ENCODE peak calls at places on chromosomes 5 and 9, in six cellular contexts. X is SK-N-SH, J is H1, P is transverse colon, H is K562, U is upper lobe of left lung. A is an unnamed sample. For H3K36me3, the result is how much of the 10 kb centered on the place peaks cover.

GRCh38 chr9:122777935-122778671 is 10.6 kb upstream of the OR5C1 start:
- DNase-seq in X (no peak), J (no peak), P (no peak), H (no peak), U (no peak), A (no peak)

GRCh38 chr9:81690251-81690851 is 1.0 kb upstream of the TLE1 start:
- DNase-seq in X (no peak), J (no peak), P (peak), H (no peak), U (peak), A (peak)

GRCh38 chr5:168652516-168652915 is 73.3 kb upstream of the PANK3 start:
- DNase-seq in X (no peak), J (no peak), P (no peak), H (no peak), U (no peak), A (no peak)

GRCh38 chr9:4762889-4763521 is 22.0 kb upstream of the AK3 start:
- DNase-seq in X (peak), J (peak), P (peak), H (peak), U (peak), A (no peak)

GRCh38 chr5:123389794-123390193 is 33.4 kb downstream of the CEP120 start:
- DNase-seq in X (no peak), J (no peak), P (no peak), H (no peak), U (no peak), A (no peak)

GRCh38 chr5:36172593-36172992 is 20.7 kb downstream of the SKP2 start:
- DNase-seq in X (no peak), J (no peak), P (no peak), H (no peak), U (no peak), A (no peak)

GRCh38 chr9:121842612-121842978 is 191.2 kb downstream of the DAB2IP start:
- DNase-seq in X (no peak), J (no peak), P (no peak), H (no peak), U (no peak), A (no peak)

GRCh38 chr5:44691811-44692210 is 116.9 kb upstream of the MRPS30 start:
- DNase-seq in X (no peak), J (no peak), P (no peak), H (no peak), U (no peak), A (no peak)

GRCh38 chr9:135218331-135219225 is 131.1 kb downstream of the OLFM1 start:
- DNase-seq in X (peak), J (no peak), P (no peak), H (no peak), U (no peak), A (no peak)

GRCh38 chr5:180969406-180969805 is 19.2 kb upstream of the BTNL3 start:
- DNase-seq in X (no peak), J (no peak), P (no peak), H (no peak), U (no peak), A (no peak)

GRCh38 chr9:70954126-70954525 is 167.3 kb downstream of the TRPM3 start:
- DNase-seq in X (no peak), J (no peak), P (no peak), H (no peak), U (no peak), A (no peak)

GRCh38 chr5:102668220-102668930 is 86.7 kb upstream of the PAM start:
- DNase-seq in X (no peak), J (no peak), P (no peak), H (no peak), U (no peak), A (no peak)

GRCh38 chr5:5009240-5009639 is 130.9 kb upstream of the ADAMTS16 start:
- DNase-seq in X (no peak), J (no peak), P (no peak), H (no peak), U (no peak), A (no peak)

GRCh38 chr5:5011151-5011550 is 129.0 kb upstream of the ADAMTS16 start:
- DNase-seq in X (no peak), J (no peak), P (no peak), H (no peak), U (no peak), A (no peak)

GRCh38 chr5:5006548-5006947 is 133.6 kb upstream of the ADAMTS16 start:
- DNase-seq in X (no peak), J (no peak), P (no peak), H (no peak), U (no peak), A (no peak)

DNA sequence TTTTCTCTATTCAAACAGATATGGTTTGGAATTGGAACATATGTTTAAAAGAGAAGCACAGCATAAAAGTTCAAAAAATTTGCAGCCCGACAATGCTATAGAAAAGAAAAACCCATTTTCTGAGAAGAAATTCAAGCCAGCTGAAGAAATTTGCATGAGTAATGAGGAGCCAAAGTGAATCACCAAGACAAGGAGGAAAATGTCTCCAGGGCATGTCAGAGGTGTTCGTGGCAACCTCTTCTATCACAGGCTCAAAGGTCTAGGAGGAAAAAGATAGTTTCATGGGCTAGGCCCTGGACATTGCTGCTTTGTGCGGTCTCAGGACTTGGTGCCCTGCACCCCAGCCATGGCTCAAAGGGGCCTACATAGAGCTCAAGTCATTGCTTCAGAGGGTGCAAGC is 134.8 kb upstream of the ADAMTS16 start:
- DNase-seq in X (no peak), J (no peak), P (no peak), H (no peak), U (no peak), A (no peak)
- H3K36me3 ChIP-seq in X (under half), J (under half), P (under half), H (under half), U (under half), A (under half)

DNA sequence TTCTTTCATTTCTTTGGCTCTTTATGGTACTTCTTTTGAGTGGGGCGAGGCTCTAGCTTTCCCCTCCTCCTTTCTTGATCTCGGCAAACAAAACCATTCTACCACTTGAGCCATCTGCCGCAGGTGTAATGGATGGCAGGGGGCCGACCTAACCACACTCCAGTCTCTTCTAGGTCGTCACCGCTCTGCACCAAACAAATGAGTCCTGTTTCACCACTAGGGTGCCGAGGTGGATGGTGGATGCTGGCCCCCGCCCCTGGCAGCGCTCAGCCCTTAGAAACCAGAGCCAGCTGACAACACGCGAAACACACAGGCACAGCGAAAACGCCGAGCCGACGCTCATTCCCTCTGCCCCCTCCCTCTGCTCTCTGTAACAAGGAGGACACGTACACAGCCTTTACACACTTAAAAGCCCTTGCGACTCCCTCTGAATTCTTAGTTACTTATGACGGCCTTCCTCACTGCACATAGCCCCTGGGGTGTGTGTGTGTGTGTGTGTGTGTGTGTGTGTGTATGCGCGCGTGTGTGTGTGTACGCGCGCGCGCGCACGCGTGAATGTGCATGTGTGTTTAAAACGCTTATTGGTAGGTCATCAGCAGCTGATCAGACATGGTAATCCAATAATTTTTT is 199.4 kb downstream of the MEF2C start:
- DNase-seq in X (peak), J (peak), P (no peak), H (no peak), U (no peak), A (no peak)
- TF ChIP-seq CTCF in X (peak), J (peak), P (no peak), H (no peak), U (no peak), A (no peak)

DNA sequence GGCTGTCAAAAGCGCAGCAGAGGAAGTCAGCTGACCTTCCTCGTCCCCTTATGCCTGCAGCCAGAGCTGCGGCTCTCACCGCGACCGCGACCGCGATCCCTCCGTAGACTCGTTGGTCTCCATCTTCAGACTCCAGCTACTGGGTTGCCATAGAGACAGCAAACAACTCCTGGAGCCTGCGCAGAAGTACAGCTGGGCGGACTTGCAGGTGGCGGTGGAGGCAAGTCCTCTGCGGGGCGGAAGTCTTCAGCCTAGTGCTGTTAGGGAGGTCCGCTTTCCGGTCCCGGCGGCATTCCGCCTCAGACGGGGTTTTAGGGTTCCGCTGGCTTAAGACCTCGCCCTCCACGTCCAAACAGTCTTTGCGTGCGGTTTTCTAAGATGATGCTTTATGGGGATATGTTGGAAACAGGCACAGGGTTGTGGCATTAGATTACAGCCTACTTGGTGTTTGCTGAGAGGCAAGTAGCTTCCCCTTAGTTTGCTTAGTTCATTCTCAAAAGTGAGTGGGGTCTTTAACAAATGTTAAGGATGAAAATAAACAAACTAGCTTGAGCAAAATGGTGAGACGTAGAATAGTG is at the start of gene SPAG8:
- DNase-seq in X (peak), J (peak), P (peak), H (peak), U (peak), A (peak)
- TF ChIP-seq POLR2AphosphoS5 in X (peak), J (peak), P (peak), H (no peak), U (peak), A (peak)

GRCh38 chr9:128893354-128893753 is 11.4 kb downstream of the LRRC8A start:
- DNase-seq in X (no peak), J (no peak), P (no peak), H (no peak), U (no peak), A (no peak)
- H3K36me3 ChIP-seq in X (under half), J (under half), P (under half), H (half or more), U (under half), A (under half)

GRCh38 chr9:136644343-136644592 is 18.4 kb upstream of the EGFL7 start:
- DNase-seq in X (no peak), J (no peak), P (peak), H (peak), U (peak), A (peak)

GRCh38 chr9:136646827-136647711 is 15.6 kb upstream of the EGFL7 start:
- DNase-seq in X (no peak), J (peak), P (no peak), H (no peak), U (no peak), A (no peak)

GRCh38 chr9:136644593-136645342 is 17.9 kb upstream of the EGFL7 start:
- DNase-seq in X (peak), J (peak), P (peak), H (peak), U (peak), A (no peak)

GRCh38 chr9:136645343-136645902 is 17.3 kb upstream of the EGFL7 start:
- DNase-seq in X (no peak), J (peak), P (no peak), H (no peak), U (no peak), A (no peak)

GRCh38 chr9:136645903-136646754 is 16.6 kb upstream of the EGFL7 start:
- DNase-seq in X (peak), J (peak), P (no peak), H (peak), U (peak), A (no peak)
- TF ChIP-seq CTCF in X (no peak), J (no peak), P (no peak), H (peak), U (no peak), A (no peak)

DNA sequence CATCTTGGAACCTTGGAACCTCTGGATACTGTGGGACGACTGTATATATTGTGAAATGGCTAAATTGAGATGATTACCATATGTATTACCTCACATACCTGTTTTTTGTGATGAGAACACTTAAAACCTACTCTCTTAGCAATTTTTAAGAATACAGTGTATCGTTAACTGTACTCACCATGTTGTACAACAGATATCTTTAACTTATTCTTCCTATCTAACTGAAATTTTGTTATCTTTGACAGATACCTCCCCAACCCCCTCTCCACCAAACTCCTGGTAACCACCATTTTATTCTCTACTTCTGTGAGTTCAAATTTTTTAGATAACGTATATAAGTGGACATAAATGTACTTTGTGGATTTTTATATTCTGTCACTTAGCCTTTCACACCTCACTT is 126.5 kb downstream of the ZCCHC7 start:
- DNase-seq in X (no peak), J (no peak), P (no peak), H (no peak), U (no peak), A (no peak)
- TF ChIP-seq POLR2AphosphoS5 in X (no peak), J (no peak), P (no peak), H (no peak), U (no peak), A (no peak)

GRCh38 chr5:172646716-172647285 is 5.7 kb downstream of the NEURL1B start:
- DNase-seq in X (no peak), J (no peak), P (peak), H (peak), U (no peak), A (no peak)
- H3K36me3 ChIP-seq in X (under half), J (under half), P (under half), H (under half), U (under half), A (under half)

DNA sequence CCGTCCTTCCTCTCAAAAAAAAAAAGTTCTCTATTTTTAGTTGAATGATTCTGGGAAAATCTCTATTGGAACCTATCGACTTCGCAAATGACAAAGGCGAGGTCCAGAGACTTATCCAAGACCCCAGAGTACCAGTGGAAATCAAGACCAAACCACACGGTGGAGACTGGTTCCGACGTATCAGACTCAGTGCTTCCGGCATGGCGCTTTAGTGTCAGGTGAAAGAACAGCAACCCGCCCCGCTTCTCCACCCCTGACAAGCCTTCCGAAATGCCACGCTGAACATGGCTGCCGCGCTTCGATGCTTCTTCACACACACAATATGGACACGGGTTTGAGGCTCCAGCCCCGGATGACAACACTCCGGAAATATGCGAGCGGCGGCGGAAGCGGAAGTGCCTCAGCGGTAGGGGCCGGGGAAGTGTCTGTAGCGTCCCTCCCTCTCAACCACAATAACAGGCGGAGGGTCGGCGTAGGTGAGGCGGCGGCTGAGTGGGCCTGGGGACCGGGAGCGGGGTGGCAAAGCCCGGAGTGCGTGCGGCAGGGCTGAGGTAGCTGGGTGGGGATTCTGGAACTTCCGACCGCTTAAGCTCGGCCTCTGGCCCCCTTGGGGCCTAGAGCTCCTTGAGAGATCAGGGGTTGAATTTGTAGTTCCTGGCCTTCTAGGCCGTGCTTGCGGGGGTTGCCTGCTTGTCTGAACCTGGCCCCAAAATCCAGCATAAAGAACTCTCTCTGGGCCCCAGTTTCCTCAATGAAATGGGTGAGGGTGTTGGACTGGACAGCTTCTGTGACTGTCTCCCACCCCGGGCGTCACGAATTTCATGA is at the start of gene FBXO38:
- DNase-seq in X (peak), J (peak), P (peak), H (peak), U (peak), A (peak)
- TF ChIP-seq CTCF in X (peak), J (peak), P (no peak), H (peak), U (no peak), A (no peak)

A was measured in breast epithelium.